ENCODE peak calls at places on chromosomes 12 and 14, in four cellular contexts. One of them, this sample, is unnamed.

GRCh38 chr12:130461868-130462557 is 124.3 kb downstream of the PIWIL1 start:
- DNase-seq in DND-41: peak
- DNase-seq in endothelial cell of umbilical vein: no peak
- DNase-seq in hepatocyte: no peak
- DNase-seq in this sample: peak

GRCh38 chr12:108562348-108563134 is at the start of gene ISCU:
- DNase-seq in DND-41: peak
- DNase-seq in endothelial cell of umbilical vein: peak
- DNase-seq in hepatocyte: peak
- DNase-seq in this sample: peak

GRCh38 chr14:98957211-98958047 is 314.6 kb downstream of the BCL11B start:
- DNase-seq in DND-41: no peak
- DNase-seq in endothelial cell of umbilical vein: no peak
- DNase-seq in hepatocyte: peak
- DNase-seq in this sample: no peak

GRCh38 chr14:79576434-79576833 is 634.9 kb downstream of the DIO2 start:
- DNase-seq in DND-41: no peak
- DNase-seq in endothelial cell of umbilical vein: no peak
- DNase-seq in hepatocyte: no peak
- DNase-seq in this sample: no peak

GRCh38 chr12:130494736-130495135 is 157.0 kb downstream of the PIWIL1 start:
- DNase-seq in DND-41: no peak
- DNase-seq in endothelial cell of umbilical vein: no peak
- DNase-seq in hepatocyte: no peak
- DNase-seq in this sample: no peak

GRCh38 chr14:20998674-20999366 is at the start of gene SLC39A2:
- DNase-seq in DND-41: no peak
- DNase-seq in endothelial cell of umbilical vein: no peak
- DNase-seq in hepatocyte: peak
- DNase-seq in this sample: peak

GRCh38 chr14:73785834-73786631 is 65.6 kb upstream of the PTGR2 start:
- DNase-seq in DND-41: peak
- DNase-seq in endothelial cell of umbilical vein: peak
- DNase-seq in hepatocyte: peak
- DNase-seq in this sample: peak

GRCh38 chr14:54703082-54703481 is 136.2 kb downstream of the SAMD4A start:
- DNase-seq in DND-41: no peak
- DNase-seq in endothelial cell of umbilical vein: no peak
- DNase-seq in hepatocyte: no peak
- DNase-seq in this sample: no peak

GRCh38 chr14:88473791-88474190 is 81.0 kb downstream of the PTPN21 start:
- DNase-seq in DND-41: no peak
- DNase-seq in endothelial cell of umbilical vein: no peak
- DNase-seq in hepatocyte: peak
- DNase-seq in this sample: no peak

GRCh38 chr14:78983126-78983525 is 813.0 kb downstream of the NRXN3 start:
- DNase-seq in DND-41: no peak
- DNase-seq in endothelial cell of umbilical vein: no peak
- DNase-seq in hepatocyte: no peak
- DNase-seq in this sample: no peak

GRCh38 chr14:77036484-77037337 is 8.2 kb upstream of the IRF2BPL start:
- DNase-seq in DND-41: no peak
- DNase-seq in endothelial cell of umbilical vein: no peak
- DNase-seq in hepatocyte: no peak
- DNase-seq in this sample: no peak

GRCh38 chr14:35927727-35928126 is 101.6 kb downstream of the BRMS1L start:
- DNase-seq in DND-41: no peak
- DNase-seq in endothelial cell of umbilical vein: no peak
- DNase-seq in hepatocyte: no peak
- DNase-seq in this sample: no peak

GRCh38 chr12:47553266-47553665 is 152.6 kb downstream of the RPAP3 start:
- DNase-seq in DND-41: no peak
- DNase-seq in endothelial cell of umbilical vein: no peak
- DNase-seq in hepatocyte: no peak
- DNase-seq in this sample: no peak

GRCh38 chr12:78229491-78230209 is 399.0 kb downstream of the NAV3 start:
- DNase-seq in DND-41: peak
- DNase-seq in endothelial cell of umbilical vein: peak
- DNase-seq in hepatocyte: peak
- DNase-seq in this sample: peak

GRCh38 chr14:103746706-103747105 is 31.1 kb downstream of the ZFYVE21 start:
- DNase-seq in DND-41: no peak
- DNase-seq in endothelial cell of umbilical vein: no peak
- DNase-seq in hepatocyte: no peak
- DNase-seq in this sample: no peak

GRCh38 chr14:88604213-88604612 is 41.4 kb downstream of the ZC3H14 start:
- DNase-seq in DND-41: no peak
- DNase-seq in endothelial cell of umbilical vein: no peak
- DNase-seq in hepatocyte: no peak
- DNase-seq in this sample: peak

GRCh38 chr12:46835785-46836184 is 10.0 kb upstream of the SLC38A4 start:
- DNase-seq in DND-41: no peak
- DNase-seq in endothelial cell of umbilical vein: no peak
- DNase-seq in hepatocyte: no peak
- DNase-seq in this sample: no peak

GRCh38 chr12:118212627-118213026 is 76.7 kb downstream of the PEBP1 start:
- DNase-seq in DND-41: no peak
- DNase-seq in endothelial cell of umbilical vein: no peak
- DNase-seq in hepatocyte: no peak
- DNase-seq in this sample: no peak

GRCh38 chr12:40646891-40647290 is 45.3 kb upstream of the CNTN1 start:
- DNase-seq in DND-41: no peak
- DNase-seq in endothelial cell of umbilical vein: no peak
- DNase-seq in hepatocyte: no peak
- DNase-seq in this sample: peak

GRCh38 chr14:51236314-51236713 is 3.7 kb upstream of the TMX1 start:
- DNase-seq in DND-41: no peak
- DNase-seq in endothelial cell of umbilical vein: no peak
- DNase-seq in hepatocyte: no peak
- DNase-seq in this sample: no peak

GRCh38 chr14:99872786-99873440 is 79.7 kb downstream of the EML1 start:
- DNase-seq in DND-41: no peak
- DNase-seq in endothelial cell of umbilical vein: peak
- DNase-seq in hepatocyte: no peak
- DNase-seq in this sample: peak

GRCh38 chr12:10031771-10032175 is 1.3 kb downstream of the CLEC9A start:
- DNase-seq in DND-41: no peak
- DNase-seq in endothelial cell of umbilical vein: peak
- DNase-seq in hepatocyte: no peak
- DNase-seq in this sample: no peak

GRCh38 chr14:100303179-100303578 is 3.1 kb downstream of the SLC25A29 start:
- DNase-seq in DND-41: no peak
- DNase-seq in endothelial cell of umbilical vein: no peak
- DNase-seq in hepatocyte: no peak
- DNase-seq in this sample: peak

GRCh38 chr12:113149361-113150150 is at the start of gene CFAP73:
- DNase-seq in DND-41: peak
- DNase-seq in endothelial cell of umbilical vein: peak
- DNase-seq in hepatocyte: peak
- DNase-seq in this sample: peak

GRCh38 chr14:61860294-61860918 is 98.2 kb downstream of the SNAPC1 start:
- DNase-seq in DND-41: peak
- DNase-seq in endothelial cell of umbilical vein: peak
- DNase-seq in hepatocyte: peak
- DNase-seq in this sample: peak

GRCh38 chr12:106096376-106096775 is 42.4 kb downstream of the NUAK1 start:
- DNase-seq in DND-41: no peak
- DNase-seq in endothelial cell of umbilical vein: peak
- DNase-seq in hepatocyte: no peak
- DNase-seq in this sample: no peak

GRCh38 chr14:23300687-23301223 is 1.9 kb downstream of the PPP1R3E start:
- DNase-seq in DND-41: no peak
- DNase-seq in endothelial cell of umbilical vein: peak
- DNase-seq in hepatocyte: peak
- DNase-seq in this sample: peak

GRCh38 chr14:30541318-30541717 is 17.6 kb upstream of the G2E3 start:
- DNase-seq in DND-41: no peak
- DNase-seq in endothelial cell of umbilical vein: no peak
- DNase-seq in hepatocyte: no peak
- DNase-seq in this sample: no peak

GRCh38 chr14:50821471-50822464 is 9.2 kb downstream of the NIN start:
- DNase-seq in DND-41: peak
- DNase-seq in endothelial cell of umbilical vein: no peak
- DNase-seq in hepatocyte: no peak
- DNase-seq in this sample: no peak

GRCh38 chr12:115491851-115492250 is 785.6 kb downstream of the MED13L start:
- DNase-seq in DND-41: no peak
- DNase-seq in endothelial cell of umbilical vein: no peak
- DNase-seq in hepatocyte: no peak
- DNase-seq in this sample: no peak

GRCh38 chr14:23058654-23059504 is 1.6 kb upstream of the CDH24 start:
- DNase-seq in DND-41: no peak
- DNase-seq in endothelial cell of umbilical vein: no peak
- DNase-seq in hepatocyte: no peak
- DNase-seq in this sample: no peak

GRCh38 chr12:22459872-22460490 is 84.4 kb downstream of the C2CD5 start:
- DNase-seq in DND-41: no peak
- DNase-seq in endothelial cell of umbilical vein: peak
- DNase-seq in hepatocyte: peak
- DNase-seq in this sample: peak

GRCh38 chr14:104972301-104973211 is 5.6 kb downstream of the AHNAK2 start:
- DNase-seq in DND-41: no peak
- DNase-seq in endothelial cell of umbilical vein: peak
- DNase-seq in hepatocyte: peak
- DNase-seq in this sample: no peak

GRCh38 chr12:124764870-124765570 is 98.6 kb downstream of the SCARB1 start:
- DNase-seq in DND-41: no peak
- DNase-seq in endothelial cell of umbilical vein: no peak
- DNase-seq in hepatocyte: peak
- DNase-seq in this sample: no peak

GRCh38 chr14:103550451-103551337 is 11.8 kb downstream of the BAG5 start:
- DNase-seq in DND-41: no peak
- DNase-seq in endothelial cell of umbilical vein: no peak
- DNase-seq in hepatocyte: no peak
- DNase-seq in this sample: no peak

GRCh38 chr14:69670093-69670492 is 58.7 kb downstream of the SUSD6 start:
- DNase-seq in DND-41: no peak
- DNase-seq in endothelial cell of umbilical vein: no peak
- DNase-seq in hepatocyte: no peak
- DNase-seq in this sample: no peak

DNA sequence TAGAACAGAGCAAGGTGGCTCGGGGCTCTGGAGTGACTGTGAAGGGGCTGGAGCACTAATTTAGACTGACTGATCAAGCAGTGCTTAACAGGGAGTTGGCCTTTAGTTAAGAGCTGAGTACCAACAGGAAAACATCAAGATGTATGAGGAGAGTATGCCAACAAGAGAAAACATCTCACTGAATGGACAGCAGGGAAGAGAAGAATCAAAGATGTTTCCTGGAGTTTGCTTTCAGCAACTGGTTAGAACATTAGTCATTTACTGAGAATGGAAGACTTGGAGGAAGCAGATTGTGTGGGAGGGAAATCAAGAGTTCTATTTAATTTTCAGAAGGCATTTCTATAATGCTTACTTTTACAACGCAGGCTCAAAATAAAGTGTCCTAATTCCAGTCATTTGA is 259.3 kb downstream of the ADAMTS20 start:
- DNase-seq in DND-41: no peak
- DNase-seq in endothelial cell of umbilical vein: peak
- DNase-seq in hepatocyte: no peak
- DNase-seq in this sample: no peak
- TF ChIP-seq EZH2 in DND-41: no peak
- TF ChIP-seq EZH2 in endothelial cell of umbilical vein: no peak
- TF ChIP-seq EZH2 in hepatocyte: no peak
- TF ChIP-seq EZH2 in this sample: no peak

GRCh38 chr12:2813573-2814185 is 1.2 kb downstream of the ITFG2 start:
- DNase-seq in DND-41: peak
- DNase-seq in endothelial cell of umbilical vein: peak
- DNase-seq in hepatocyte: peak
- DNase-seq in this sample: peak
- H3K4me2 ChIP-seq in DND-41: peak
- H3K4me2 ChIP-seq in endothelial cell of umbilical vein: peak
- H3K4me2 ChIP-seq in hepatocyte: peak
- H3K4me2 ChIP-seq in this sample: peak

GRCh38 chr14:56811596-56812363 is 1.5 kb upstream of the OTX2 start:
- DNase-seq in DND-41: no peak
- DNase-seq in endothelial cell of umbilical vein: no peak
- DNase-seq in hepatocyte: no peak
- DNase-seq in this sample: peak
- TF ChIP-seq EZH2 in DND-41: no peak
- TF ChIP-seq EZH2 in endothelial cell of umbilical vein: peak
- TF ChIP-seq EZH2 in hepatocyte: peak
- TF ChIP-seq EZH2 in this sample: no peak

GRCh38 chr12:91111366-91112321 is at the start of gene LUM:
- DNase-seq in DND-41: no peak
- DNase-seq in endothelial cell of umbilical vein: peak
- DNase-seq in hepatocyte: peak
- DNase-seq in this sample: peak
- H3K4me2 ChIP-seq in DND-41: no peak
- H3K4me2 ChIP-seq in endothelial cell of umbilical vein: no peak
- H3K4me2 ChIP-seq in hepatocyte: peak
- H3K4me2 ChIP-seq in this sample: no peak

DNA sequence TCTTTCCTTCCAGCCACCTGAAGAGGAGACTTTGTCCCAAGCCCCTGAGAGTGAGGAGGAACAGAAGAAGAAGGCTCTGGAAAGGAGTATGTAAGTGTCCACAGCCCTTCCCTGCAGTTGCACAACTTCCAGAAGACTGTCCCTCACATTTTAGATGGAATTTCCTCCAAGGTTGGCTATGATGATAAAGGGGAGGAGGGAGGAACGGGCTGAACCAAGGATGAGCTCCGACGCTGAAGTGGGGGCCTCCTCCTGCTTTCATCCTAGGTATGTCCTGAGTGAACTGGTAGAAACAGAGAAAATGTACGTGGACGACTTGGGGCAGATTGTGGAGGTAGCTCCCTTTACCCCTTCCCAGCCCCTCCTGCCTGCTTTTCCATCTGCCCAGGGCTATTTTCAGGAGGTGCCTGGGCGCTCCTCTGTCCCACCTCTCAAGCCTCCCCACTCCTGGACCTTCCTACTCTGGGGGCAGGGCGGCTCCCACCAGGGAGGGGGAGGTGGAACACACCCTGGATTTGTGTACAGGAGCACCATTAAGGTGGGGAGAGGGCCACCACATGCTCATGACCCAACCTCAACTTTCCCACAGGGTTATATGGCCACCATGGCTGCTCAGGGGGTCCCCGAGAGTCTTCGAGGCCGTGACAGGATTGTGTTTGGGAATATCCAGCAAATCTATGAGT is 2.3 kb downstream of the ARHGEF25 start:
- DNase-seq in DND-41: no peak
- DNase-seq in endothelial cell of umbilical vein: no peak
- DNase-seq in hepatocyte: no peak
- DNase-seq in this sample: no peak
- TF ChIP-seq EZH2 in DND-41: no peak
- TF ChIP-seq EZH2 in endothelial cell of umbilical vein: no peak
- TF ChIP-seq EZH2 in hepatocyte: no peak
- TF ChIP-seq EZH2 in this sample: no peak

DNA sequence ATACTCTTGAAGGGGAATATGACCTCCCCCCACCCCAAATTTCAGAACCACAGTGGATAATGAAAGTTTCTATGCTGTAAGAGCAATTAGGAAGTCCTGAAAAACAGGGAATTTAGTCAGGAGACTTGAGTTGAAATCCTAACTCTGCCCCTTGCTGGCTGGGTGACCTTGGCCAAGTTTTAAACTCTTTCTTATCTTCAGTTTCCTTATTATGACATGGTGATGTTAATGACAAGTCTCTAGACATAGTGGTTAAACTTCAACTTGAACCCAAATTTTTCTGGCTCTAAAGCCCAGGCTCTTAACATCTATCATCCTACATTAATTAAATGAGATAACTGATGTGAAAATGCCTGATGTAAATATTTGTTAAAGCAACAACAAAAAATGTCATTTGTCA is 325.9 kb downstream of the APAF1 start:
- DNase-seq in DND-41: no peak
- DNase-seq in endothelial cell of umbilical vein: no peak
- DNase-seq in hepatocyte: no peak
- DNase-seq in this sample: no peak
- H3K4me2 ChIP-seq in DND-41: no peak
- H3K4me2 ChIP-seq in endothelial cell of umbilical vein: no peak
- H3K4me2 ChIP-seq in hepatocyte: no peak
- H3K4me2 ChIP-seq in this sample: no peak

This sample was measured in neural progenitor cell.